ENCODE peak calls at places on chromosomes 6 and 20, in six cellular contexts. One of them, this sample, is unnamed.

GRCh38 chr20:41715525-41715924 is 97.3 kb upstream of the CHD6 start:
- DNase-seq in hippocampal formation: no peak
- DNase-seq in activated CD4-positive, CD25-positive, alpha-beta regulatory T cell: no peak
- DNase-seq in brain microvascular endothelial cell: no peak
- DNase-seq in anterior cingulate cortex: no peak
- DNase-seq in fibroblast of the conjunctiva: no peak
- DNase-seq in this sample: no peak

GRCh38 chr6:169250660-169251059 is 3.0 kb downstream of the THBS2 start:
- DNase-seq in brain microvascular endothelial cell: peak
- DNase-seq in activated CD4-positive, CD25-positive, alpha-beta regulatory T cell: no peak
- DNase-seq in anterior cingulate cortex: peak
- DNase-seq in fibroblast of the conjunctiva: peak
- DNase-seq in hippocampal formation: peak
- DNase-seq in this sample: no peak

GRCh38 chr20:49877254-49877990 is 37.9 kb downstream of the SPATA2 start:
- DNase-seq in anterior cingulate cortex: no peak
- DNase-seq in hippocampal formation: no peak
- DNase-seq in brain microvascular endothelial cell: no peak
- DNase-seq in activated CD4-positive, CD25-positive, alpha-beta regulatory T cell: no peak
- DNase-seq in fibroblast of the conjunctiva: no peak
- DNase-seq in this sample: no peak

GRCh38 chr6:158737082-158737709 is 82.0 kb downstream of the EZR start:
- DNase-seq in hippocampal formation: no peak
- DNase-seq in anterior cingulate cortex: no peak
- DNase-seq in brain microvascular endothelial cell: no peak
- DNase-seq in activated CD4-positive, CD25-positive, alpha-beta regulatory T cell: no peak
- DNase-seq in fibroblast of the conjunctiva: no peak
- DNase-seq in this sample: no peak

GRCh38 chr6:75157336-75157735 is 48.5 kb downstream of the COL12A1 start:
- DNase-seq in fibroblast of the conjunctiva: no peak
- DNase-seq in activated CD4-positive, CD25-positive, alpha-beta regulatory T cell: no peak
- DNase-seq in anterior cingulate cortex: no peak
- DNase-seq in hippocampal formation: no peak
- DNase-seq in brain microvascular endothelial cell: no peak
- DNase-seq in this sample: no peak

GRCh38 chr20:34516874-34517542 is 786 bp downstream of the DYNLRB1 start:
- DNase-seq in fibroblast of the conjunctiva: no peak
- DNase-seq in brain microvascular endothelial cell: no peak
- DNase-seq in hippocampal formation: no peak
- DNase-seq in anterior cingulate cortex: peak
- DNase-seq in activated CD4-positive, CD25-positive, alpha-beta regulatory T cell: no peak
- DNase-seq in this sample: no peak

GRCh38 chr6:35919085-35919826 is 1.6 kb downstream of the SRPK1 start:
- DNase-seq in anterior cingulate cortex: no peak
- DNase-seq in fibroblast of the conjunctiva: no peak
- DNase-seq in brain microvascular endothelial cell: no peak
- DNase-seq in hippocampal formation: no peak
- DNase-seq in activated CD4-positive, CD25-positive, alpha-beta regulatory T cell: no peak
- DNase-seq in this sample: no peak

GRCh38 chr20:34980543-34981213 is 25.0 kb downstream of the MYH7B start:
- DNase-seq in hippocampal formation: no peak
- DNase-seq in fibroblast of the conjunctiva: no peak
- DNase-seq in anterior cingulate cortex: no peak
- DNase-seq in brain microvascular endothelial cell: no peak
- DNase-seq in activated CD4-positive, CD25-positive, alpha-beta regulatory T cell: no peak
- DNase-seq in this sample: no peak

GRCh38 chr20:49052334-49052733 is 6.2 kb downstream of the CSE1L start:
- DNase-seq in fibroblast of the conjunctiva: no peak
- DNase-seq in hippocampal formation: peak
- DNase-seq in anterior cingulate cortex: no peak
- DNase-seq in brain microvascular endothelial cell: peak
- DNase-seq in activated CD4-positive, CD25-positive, alpha-beta regulatory T cell: no peak
- DNase-seq in this sample: no peak

GRCh38 chr6:100886078-100886477 is 4.9 kb upstream of the ASCC3 start:
- DNase-seq in fibroblast of the conjunctiva: no peak
- DNase-seq in brain microvascular endothelial cell: peak
- DNase-seq in activated CD4-positive, CD25-positive, alpha-beta regulatory T cell: no peak
- DNase-seq in anterior cingulate cortex: no peak
- DNase-seq in hippocampal formation: no peak
- DNase-seq in this sample: no peak

GRCh38 chr6:10190042-10190441 is 224.8 kb downstream of the TFAP2A start:
- DNase-seq in anterior cingulate cortex: no peak
- DNase-seq in hippocampal formation: no peak
- DNase-seq in activated CD4-positive, CD25-positive, alpha-beta regulatory T cell: no peak
- DNase-seq in fibroblast of the conjunctiva: no peak
- DNase-seq in brain microvascular endothelial cell: no peak
- DNase-seq in this sample: no peak

GRCh38 chr20:24963672-24964517 is 14.8 kb downstream of the CST7 start:
- DNase-seq in fibroblast of the conjunctiva: no peak
- DNase-seq in anterior cingulate cortex: no peak
- DNase-seq in activated CD4-positive, CD25-positive, alpha-beta regulatory T cell: no peak
- DNase-seq in brain microvascular endothelial cell: no peak
- DNase-seq in hippocampal formation: no peak
- DNase-seq in this sample: no peak

GRCh38 chr6:16505711-16506362 is 255.4 kb downstream of the ATXN1 start:
- DNase-seq in hippocampal formation: no peak
- DNase-seq in brain microvascular endothelial cell: peak
- DNase-seq in activated CD4-positive, CD25-positive, alpha-beta regulatory T cell: no peak
- DNase-seq in anterior cingulate cortex: peak
- DNase-seq in fibroblast of the conjunctiva: peak
- DNase-seq in this sample: no peak